ENCODE peak calls at places on chromosomes 5 and 9, in seven cellular contexts. One of them, this sample, is unnamed.

GRCh38 chr9:118306773-118307172 is 602.6 kb downstream of the TLR4 start:
- DNase-seq in GM12878: no peak
- DNase-seq in HL-60: no peak
- DNase-seq in choroid plexus epithelial cell: no peak
- DNase-seq in Calu3: no peak
- DNase-seq in AG04450: no peak
- DNase-seq in AG10803: no peak
- DNase-seq in this sample: no peak

GRCh38 chr5:176497852-176498251 is 39.4 kb downstream of the RNF44 start:
- DNase-seq in HL-60: no peak
- DNase-seq in Calu3: no peak
- DNase-seq in AG04450: no peak
- DNase-seq in choroid plexus epithelial cell: peak; percentile 15
- DNase-seq in GM12878: no peak
- DNase-seq in AG10803: peak; percentile 15
- DNase-seq in this sample: no peak

GRCh38 chr5:172442592-172442991 is 11.7 kb downstream of the SH3PXD2B start:
- DNase-seq in Calu3: no peak
- DNase-seq in AG10803: peak; percentile 68
- DNase-seq in choroid plexus epithelial cell: no peak
- DNase-seq in AG04450: no peak
- DNase-seq in GM12878: no peak
- DNase-seq in HL-60: no peak
- DNase-seq in this sample: no peak

GRCh38 chr9:126158591-126159519 is 167.8 kb upstream of the MVB12B start:
- DNase-seq in GM12878: no peak
- DNase-seq in choroid plexus epithelial cell: no peak
- DNase-seq in AG10803: no peak
- DNase-seq in AG04450: no peak
- DNase-seq in HL-60: no peak
- DNase-seq in Calu3: no peak
- DNase-seq in this sample: no peak

GRCh38 chr5:113063927-113064326 is 87.3 kb downstream of the DCP2 start:
- DNase-seq in AG04450: no peak
- DNase-seq in HL-60: no peak
- DNase-seq in GM12878: no peak
- DNase-seq in AG10803: no peak
- DNase-seq in choroid plexus epithelial cell: no peak
- DNase-seq in Calu3: no peak
- DNase-seq in this sample: no peak

GRCh38 chr5:147384346-147385193 is 125.3 kb downstream of the DPYSL3 start:
- DNase-seq in AG10803: no peak
- DNase-seq in GM12878: no peak
- DNase-seq in choroid plexus epithelial cell: peak; percentile 23
- DNase-seq in HL-60: no peak
- DNase-seq in Calu3: no peak
- DNase-seq in AG04450: no peak
- DNase-seq in this sample: no peak

GRCh38 chr9:89635816-89636215 is 31.0 kb downstream of the GADD45G start:
- DNase-seq in choroid plexus epithelial cell: no peak
- DNase-seq in GM12878: no peak
- DNase-seq in HL-60: no peak
- DNase-seq in Calu3: no peak
- DNase-seq in AG04450: no peak
- DNase-seq in AG10803: no peak
- DNase-seq in this sample: no peak

GRCh38 chr5:28548856-28549255 is 1510.5 kb upstream of the CDH9 start:
- DNase-seq in AG10803: no peak
- DNase-seq in AG04450: no peak
- DNase-seq in HL-60: no peak
- DNase-seq in GM12878: no peak
- DNase-seq in choroid plexus epithelial cell: peak; percentile 58
- DNase-seq in Calu3: no peak
- DNase-seq in this sample: no peak

GRCh38 chr5:114206640-114207039 is 155.2 kb upstream of the KCNN2 start:
- DNase-seq in HL-60: no peak
- DNase-seq in Calu3: no peak
- DNase-seq in choroid plexus epithelial cell: no peak
- DNase-seq in AG04450: no peak
- DNase-seq in GM12878: no peak
- DNase-seq in AG10803: no peak
- DNase-seq in this sample: no peak

GRCh38 chr9:12819436-12820185 is 44.8 kb downstream of the LURAP1L start:
- DNase-seq in AG04450: no peak
- DNase-seq in AG10803: peak; percentile 52
- DNase-seq in HL-60: no peak
- DNase-seq in GM12878: no peak
- DNase-seq in Calu3: peak; percentile 40
- DNase-seq in choroid plexus epithelial cell: peak; percentile 30
- DNase-seq in this sample: no peak

GRCh38 chr5:54329731-54330709 is 19.6 kb upstream of the ARL15 start:
- DNase-seq in Calu3: no peak
- DNase-seq in AG10803: peak; percentile 96
- DNase-seq in GM12878: no peak
- DNase-seq in choroid plexus epithelial cell: peak; percentile 92
- DNase-seq in HL-60: no peak
- DNase-seq in AG04450: peak; percentile 77
- DNase-seq in this sample: no peak

GRCh38 chr5:1901983-1902382 is 19.3 kb upstream of the IRX4 start:
- DNase-seq in AG10803: no peak
- DNase-seq in choroid plexus epithelial cell: no peak
- DNase-seq in AG04450: no peak
- DNase-seq in HL-60: no peak
- DNase-seq in Calu3: no peak
- DNase-seq in GM12878: no peak
- DNase-seq in this sample: no peak

GRCh38 chr5:32193591-32193990 is 19.5 kb upstream of the GOLPH3 start:
- DNase-seq in HL-60: no peak
- DNase-seq in AG04450: no peak
- DNase-seq in AG10803: peak; percentile 67
- DNase-seq in choroid plexus epithelial cell: peak; percentile 93
- DNase-seq in GM12878: no peak
- DNase-seq in Calu3: peak; percentile 92
- DNase-seq in this sample: no peak

GRCh38 chr9:131804826-131805225 is 65.0 kb upstream of the RAPGEF1 start:
- DNase-seq in HL-60: no peak
- DNase-seq in Calu3: no peak
- DNase-seq in AG04450: no peak
- DNase-seq in GM12878: no peak
- DNase-seq in AG10803: no peak
- DNase-seq in choroid plexus epithelial cell: no peak
- DNase-seq in this sample: no peak

GRCh38 chr9:110509787-110510186 is 69.8 kb downstream of the SVEP1 start:
- DNase-seq in AG04450: no peak
- DNase-seq in Calu3: no peak
- DNase-seq in GM12878: no peak
- DNase-seq in HL-60: no peak
- DNase-seq in choroid plexus epithelial cell: no peak
- DNase-seq in AG10803: no peak
- DNase-seq in this sample: no peak

GRCh38 chr9:127788337-127789011 is 2.6 kb downstream of the CDK9 start:
- DNase-seq in AG04450: no peak
- DNase-seq in HL-60: no peak
- DNase-seq in Calu3: no peak
- DNase-seq in choroid plexus epithelial cell: no peak
- DNase-seq in GM12878: no peak
- DNase-seq in AG10803: no peak
- DNase-seq in this sample: no peak

GRCh38 chr5:81849769-81850367 is 99.0 kb upstream of the SSBP2 start:
- DNase-seq in choroid plexus epithelial cell: no peak
- DNase-seq in HL-60: no peak
- DNase-seq in AG04450: no peak
- DNase-seq in GM12878: no peak
- DNase-seq in Calu3: no peak
- DNase-seq in AG10803: no peak
- DNase-seq in this sample: no peak

GRCh38 chr5:168184103-168184502 is 107.3 kb upstream of the WWC1 start:
- DNase-seq in AG10803: no peak
- DNase-seq in HL-60: no peak
- DNase-seq in AG04450: no peak
- DNase-seq in Calu3: no peak
- DNase-seq in GM12878: no peak
- DNase-seq in choroid plexus epithelial cell: no peak
- DNase-seq in this sample: no peak

GRCh38 chr5:146606838-146607237 is 90.8 kb upstream of the GPR151 start:
- DNase-seq in choroid plexus epithelial cell: no peak
- DNase-seq in AG10803: no peak
- DNase-seq in GM12878: no peak
- DNase-seq in AG04450: no peak
- DNase-seq in HL-60: no peak
- DNase-seq in Calu3: no peak
- DNase-seq in this sample: no peak

GRCh38 chr9:127724012-127724411 is 8.1 kb downstream of the TTC16 start:
- DNase-seq in Calu3: no peak
- DNase-seq in choroid plexus epithelial cell: no peak
- DNase-seq in GM12878: no peak
- DNase-seq in AG10803: no peak
- DNase-seq in AG04450: no peak
- DNase-seq in HL-60: no peak
- DNase-seq in this sample: no peak

GRCh38 chr9:97766092-97766491 is 69.0 kb upstream of the XPA start:
- DNase-seq in HL-60: no peak
- DNase-seq in AG04450: no peak
- DNase-seq in choroid plexus epithelial cell: no peak
- DNase-seq in AG10803: peak; percentile 76
- DNase-seq in Calu3: no peak
- DNase-seq in GM12878: no peak
- DNase-seq in this sample: no peak

GRCh38 chr9:87270241-87271234 is 227.1 kb upstream of the DAPK1 start:
- DNase-seq in GM12878: no peak
- DNase-seq in choroid plexus epithelial cell: peak; percentile 85
- DNase-seq in AG04450: no peak
- DNase-seq in Calu3: peak; percentile 9
- DNase-seq in AG10803: peak; percentile 85
- DNase-seq in HL-60: no peak
- DNase-seq in this sample: no peak

GRCh38 chr5:144598451-144599068 is 427.9 kb downstream of the KCTD16 start:
- DNase-seq in GM12878: no peak
- DNase-seq in AG04450: no peak
- DNase-seq in Calu3: peak; percentile 16
- DNase-seq in AG10803: no peak
- DNase-seq in HL-60: no peak
- DNase-seq in choroid plexus epithelial cell: no peak
- DNase-seq in this sample: no peak

GRCh38 chr5:170483701-170484458 is 19.9 kb upstream of the KCNIP1 start:
- DNase-seq in Calu3: peak; percentile 74
- DNase-seq in GM12878: no peak
- DNase-seq in choroid plexus epithelial cell: peak; percentile 42
- DNase-seq in AG10803: peak; percentile 6
- DNase-seq in AG04450: no peak
- DNase-seq in HL-60: no peak
- DNase-seq in this sample: no peak

GRCh38 chr5:90092734-90093133 is 316.8 kb downstream of the CETN3 start:
- DNase-seq in HL-60: no peak
- DNase-seq in Calu3: no peak
- DNase-seq in AG10803: no peak
- DNase-seq in choroid plexus epithelial cell: peak; percentile 37
- DNase-seq in GM12878: no peak
- DNase-seq in AG04450: no peak
- DNase-seq in this sample: no peak

GRCh38 chr5:135878156-135878620 is 17.5 kb downstream of the IL9 start:
- DNase-seq in AG10803: peak; percentile 5
- DNase-seq in HL-60: no peak
- DNase-seq in Calu3: no peak
- DNase-seq in AG04450: no peak
- DNase-seq in choroid plexus epithelial cell: no peak
- DNase-seq in GM12878: no peak
- DNase-seq in this sample: no peak

GRCh38 chr5:135881244-135881643 is 14.4 kb downstream of the IL9 start:
- DNase-seq in AG04450: no peak
- DNase-seq in GM12878: no peak
- DNase-seq in HL-60: no peak
- DNase-seq in Calu3: no peak
- DNase-seq in AG10803: no peak
- DNase-seq in choroid plexus epithelial cell: no peak
- DNase-seq in this sample: no peak

GRCh38 chr5:135880801-135881200 is 14.8 kb downstream of the IL9 start:
- DNase-seq in GM12878: no peak
- DNase-seq in HL-60: no peak
- DNase-seq in choroid plexus epithelial cell: no peak
- DNase-seq in Calu3: no peak
- DNase-seq in AG04450: no peak
- DNase-seq in AG10803: no peak
- DNase-seq in this sample: no peak

GRCh38 chr5:135879591-135879990 is 16.1 kb downstream of the IL9 start:
- DNase-seq in AG04450: no peak
- DNase-seq in choroid plexus epithelial cell: no peak
- DNase-seq in HL-60: no peak
- DNase-seq in Calu3: no peak
- DNase-seq in AG10803: no peak
- DNase-seq in GM12878: no peak
- DNase-seq in this sample: no peak

GRCh38 chr5:135880278-135880677 is 15.4 kb downstream of the IL9 start:
- DNase-seq in AG10803: no peak
- DNase-seq in Calu3: peak; percentile 67
- DNase-seq in GM12878: no peak
- DNase-seq in AG04450: no peak
- DNase-seq in choroid plexus epithelial cell: peak; percentile 13
- DNase-seq in HL-60: no peak
- DNase-seq in this sample: no peak
- TF ChIP-seq CTCF in AG10803: peak; percentile 35
- TF ChIP-seq CTCF in Calu3: peak; percentile 21
- TF ChIP-seq CTCF in GM12878: peak; percentile 9
- TF ChIP-seq CTCF in AG04450: peak; percentile 28
- TF ChIP-seq CTCF in choroid plexus epithelial cell: peak; percentile 40
- TF ChIP-seq CTCF in HL-60: no peak
- TF ChIP-seq CTCF in this sample: no peak

DNA sequence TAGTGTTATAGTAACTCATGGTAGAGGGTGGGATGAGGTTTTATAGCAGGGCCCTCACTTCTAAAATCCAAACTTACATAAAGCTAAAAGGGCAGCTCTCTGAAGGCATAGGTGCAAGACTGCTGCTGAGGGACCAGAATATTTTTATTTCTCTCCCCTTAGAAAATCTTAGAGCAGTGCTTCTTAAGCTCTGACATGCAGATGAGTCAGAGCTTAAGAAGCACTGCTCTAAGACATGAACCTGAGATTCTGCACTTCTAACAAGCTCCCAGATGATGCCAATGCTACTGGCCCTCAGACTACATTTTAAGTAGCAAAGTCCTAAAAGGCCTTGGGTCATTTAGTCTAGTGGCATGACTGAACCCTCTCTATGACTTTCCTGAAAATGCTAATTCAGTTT is 97.6 kb upstream of the SPRY4 start:
- DNase-seq in choroid plexus epithelial cell: peak; percentile 82
- DNase-seq in AG10803: peak; percentile 62
- DNase-seq in GM12878: no peak
- DNase-seq in HL-60: no peak
- DNase-seq in AG04450: peak; percentile 34
- DNase-seq in Calu3: no peak
- DNase-seq in this sample: no peak
- TF ChIP-seq CTCF in choroid plexus epithelial cell: no peak
- TF ChIP-seq CTCF in AG10803: no peak
- TF ChIP-seq CTCF in GM12878: no peak
- TF ChIP-seq CTCF in HL-60: no peak
- TF ChIP-seq CTCF in AG04450: no peak
- TF ChIP-seq CTCF in Calu3: no peak
- TF ChIP-seq CTCF in this sample: no peak

GRCh38 chr9:121989010-121989409 is 104.1 kb downstream of the TTLL11 start:
- DNase-seq in Calu3: peak; percentile 20
- DNase-seq in choroid plexus epithelial cell: peak; percentile 56
- DNase-seq in GM12878: no peak
- DNase-seq in AG04450: no peak
- DNase-seq in AG10803: no peak
- DNase-seq in HL-60: no peak
- DNase-seq in this sample: no peak
- TF ChIP-seq CTCF in Calu3: no peak
- TF ChIP-seq CTCF in choroid plexus epithelial cell: peak; percentile 68
- TF ChIP-seq CTCF in GM12878: no peak
- TF ChIP-seq CTCF in AG04450: peak; percentile 37
- TF ChIP-seq CTCF in AG10803: peak; percentile 4
- TF ChIP-seq CTCF in HL-60: no peak
- TF ChIP-seq CTCF in this sample: no peak

GRCh38 chr5:73496984-73497457 is 1.2 kb upstream of the BTF3 start:
- DNase-seq in GM12878: no peak
- DNase-seq in AG04450: peak; percentile 16
- DNase-seq in HL-60: no peak
- DNase-seq in Calu3: no peak
- DNase-seq in AG10803: peak; percentile 43
- DNase-seq in choroid plexus epithelial cell: peak; percentile 83
- DNase-seq in this sample: no peak
- TF ChIP-seq CTCF in GM12878: no peak
- TF ChIP-seq CTCF in AG04450: peak; percentile 42
- TF ChIP-seq CTCF in HL-60: no peak
- TF ChIP-seq CTCF in Calu3: peak; percentile 60
- TF ChIP-seq CTCF in AG10803: peak; percentile 39
- TF ChIP-seq CTCF in choroid plexus epithelial cell: peak; percentile 50
- TF ChIP-seq CTCF in this sample: peak; percentile 16

This sample was measured in natural killer cell.